ENCODE peak calls at places on chromosomes 16 and 17, in nine cellular contexts. Z is IMR-90, Y is hepatocyte, N is PC-9, I is neural progenitor cell, T is HCT116, A is PC-3, X is mammary epithelial cell, M is SK-N-SH. S is an unnamed sample.

GRCh38 chr17:10072556-10072955 is 125.8 kb downstream of the GAS7 start:
- DNase-seq in Z (no peak), Y (no peak), N (no peak), I (no peak), T (no peak), A (no peak), X (no peak), M (no peak), S (no peak)

GRCh38 chr17:5526821-5527598 is 40.6 kb downstream of the MIS12 start:
- DNase-seq in Z (peak; percentile 98), Y (peak; percentile 91), N (peak; percentile 55), I (peak; percentile 26), T (peak; percentile 75), A (peak; percentile 85), X (peak; percentile 89), M (peak; percentile 70), S (peak; percentile 32)

GRCh38 chr16:82629441-82630027 is 2.8 kb downstream of the CDH13 start:
- DNase-seq in Z (peak; percentile 34), Y (no peak), N (no peak), I (peak; percentile 38), T (no peak), A (peak; percentile 88), X (peak; percentile 83), M (no peak), S (no peak)

GRCh38 chr16:57481421-57481820 is 4.9 kb downstream of the DOK4 start:
- DNase-seq in Z (no peak), Y (no peak), N (no peak), I (no peak), T (no peak), A (no peak), X (no peak), M (no peak), S (no peak)

GRCh38 chr16:54446639-54447038 is 160.1 kb upstream of the IRX3 start:
- DNase-seq in Z (no peak), Y (no peak), N (peak; percentile 67), I (no peak), T (no peak), A (no peak), X (peak; percentile 77), M (no peak), S (no peak)

GRCh38 chr17:78802008-78802407 is 19.9 kb upstream of the CYTH1 start:
- DNase-seq in Z (no peak), Y (no peak), N (no peak), I (no peak), T (no peak), A (no peak), X (no peak), M (no peak), S (no peak)

GRCh38 chr17:17028059-17028877 is 14.0 kb upstream of the MPRIP start:
- DNase-seq in Z (peak; percentile 35), Y (peak; percentile 94), N (peak; percentile 99), I (peak; percentile 89), T (peak; percentile 94), A (peak; percentile 100), X (peak; percentile 99), M (peak; percentile 30), S (peak; percentile 41)

GRCh38 chr16:88917146-88917914 is 50.9 kb upstream of the PABPN1L start:
- DNase-seq in Z (no peak), Y (no peak), N (no peak), I (no peak), T (no peak), A (no peak), X (no peak), M (no peak), S (no peak)

GRCh38 chr16:57640612-57641011 is 12.2 kb downstream of the ADGRG1 start:
- DNase-seq in Z (no peak), Y (no peak), N (no peak), I (no peak), T (no peak), A (no peak), X (no peak), M (no peak), S (no peak)

GRCh38 chr17:16926591-16927451 is 45.1 kb downstream of the TNFRSF13B start:
- DNase-seq in Z (no peak), Y (no peak), N (no peak), I (no peak), T (no peak), A (peak; percentile 50), X (no peak), M (no peak), S (no peak)

GRCh38 chr17:38550661-38551060 is 55.1 kb downstream of the SRCIN1 start:
- DNase-seq in Z (peak; percentile 54), Y (no peak), N (no peak), I (no peak), T (no peak), A (peak; percentile 70), X (peak; percentile 94), M (no peak), S (no peak)

GRCh38 chr17:44581868-44582267 is 24.6 kb downstream of the FZD2 start:
- DNase-seq in Z (no peak), Y (no peak), N (no peak), I (peak; percentile 50), T (peak; percentile 19), A (peak; percentile 60), X (no peak), M (peak; percentile 68), S (no peak)

GRCh38 chr17:3827124-3827773 is 18.8 kb downstream of the NCBP3 start:
- DNase-seq in Z (peak; percentile 66), Y (peak; percentile 70), N (peak; percentile 44), I (peak; percentile 83), T (peak; percentile 58), A (peak; percentile 75), X (peak; percentile 51), M (peak; percentile 61), S (peak; percentile 54)

GRCh38 chr17:18850679-18851078 is 7.3 kb upstream of the PRPSAP2 start:
- DNase-seq in Z (no peak), Y (no peak), N (no peak), I (no peak), T (no peak), A (no peak), X (no peak), M (no peak), S (no peak)

GRCh38 chr16:10521681-10522274 is 58.6 kb downstream of the EMP2 start:
- DNase-seq in Z (peak; percentile 68), Y (peak; percentile 78), N (peak; percentile 70), I (peak; percentile 82), T (peak; percentile 42), A (peak; percentile 38), X (peak; percentile 45), M (peak; percentile 75), S (peak; percentile 58)

GRCh38 chr17:76500074-76500744 is 1.0 kb downstream of the RHBDF2 start:
- DNase-seq in Z (no peak), Y (no peak), N (no peak), I (peak; percentile 56), T (no peak), A (peak; percentile 55), X (peak; percentile 38), M (no peak), S (no peak)

GRCh38 chr17:76501827-76502307 is 644 bp upstream of the RHBDF2 start:
- DNase-seq in Z (no peak), Y (peak; percentile 11), N (no peak), I (no peak), T (no peak), A (no peak), X (no peak), M (no peak), S (no peak)

GRCh38 chr17:76498886-76499667 is 2.1 kb downstream of the RHBDF2 start:
- DNase-seq in Z (no peak), Y (no peak), N (no peak), I (no peak), T (no peak), A (peak; percentile 80), X (peak; percentile 40), M (no peak), S (no peak)

GRCh38 chr17:76501018-76501826 is at the start of gene RHBDF2:
- DNase-seq in Z (peak; percentile 53), Y (peak; percentile 94), N (peak; percentile 56), I (peak; percentile 94), T (peak; percentile 54), A (peak; percentile 91), X (peak; percentile 85), M (peak; percentile 97), S (peak; percentile 78)

DNA sequence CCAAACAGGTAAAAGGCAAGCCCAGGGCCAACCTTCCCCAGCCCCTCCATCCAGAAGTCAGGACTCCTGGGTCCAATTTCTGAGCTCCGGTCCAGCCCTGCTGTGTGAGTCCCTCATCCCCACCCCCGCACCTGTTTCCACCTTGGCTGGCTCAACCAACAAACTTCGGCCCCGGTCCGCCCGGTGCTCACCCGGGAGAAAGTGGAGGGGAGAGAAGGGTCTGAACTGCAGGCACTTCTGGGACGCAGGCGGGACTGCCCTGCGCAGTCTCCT is 542 bp downstream of the RHBDF2 start:
- DNase-seq in Z (no peak), Y (no peak), N (no peak), I (no peak), T (no peak), A (no peak), X (no peak), M (no peak), S (no peak)
- H2AFZ ChIP-seq in Z (peak overlapping the region; percentile 92), Y (no peak overlapping the region), N (peak overlapping the region; percentile 88), I (peak overlapping the region; percentile 88), T (no peak overlapping the region), A (peak overlapping the region; percentile 83), X (peak overlapping the region; percentile 82), M (peak overlapping the region; percentile 94), S (peak overlapping the region; percentile 90)

DNA sequence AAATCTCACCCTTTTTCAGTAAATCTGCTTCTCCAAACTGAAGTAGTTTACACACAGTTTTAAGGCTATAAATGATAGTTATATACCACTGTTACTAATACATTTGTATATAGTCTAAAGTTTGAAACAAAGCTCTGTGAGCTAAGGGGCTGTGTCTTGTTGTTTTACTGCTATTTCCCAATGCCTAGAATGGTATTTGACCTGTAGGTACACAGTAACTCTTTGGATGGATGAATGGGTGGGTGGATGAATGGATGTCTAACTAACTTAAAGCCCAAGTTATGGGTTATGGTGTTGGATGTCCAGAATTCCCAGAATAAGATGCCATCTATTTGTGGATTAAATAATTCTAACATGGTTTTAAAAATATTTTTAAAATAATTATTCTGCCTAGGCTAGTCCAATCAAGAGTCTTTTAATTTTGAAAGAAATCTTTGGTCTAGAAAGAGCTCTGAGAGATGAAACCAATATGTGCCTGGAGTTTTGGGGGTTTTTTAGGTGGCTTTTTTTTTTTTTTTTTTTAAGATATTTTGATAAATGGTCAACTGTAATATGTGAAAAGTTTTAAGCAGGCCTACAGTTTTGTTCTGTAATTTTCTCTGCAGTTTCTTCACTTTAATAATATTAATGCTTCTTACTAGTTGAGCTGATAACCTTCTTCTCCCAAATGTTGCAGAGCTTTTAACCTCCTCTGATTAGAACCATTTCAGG is 45.3 kb downstream of the OMG start:
- DNase-seq in Z (no peak), Y (no peak), N (no peak), I (no peak), T (no peak), A (no peak), X (no peak), M (no peak), S (no peak)
- H2AFZ ChIP-seq in Z (no peak overlapping the region), Y (no peak overlapping the region), N (no peak overlapping the region), I (no peak overlapping the region), T (no peak overlapping the region), A (no peak overlapping the region), X (no peak overlapping the region), M (no peak overlapping the region), S (no peak overlapping the region)

GRCh38 chr17:62713096-62713870 is 85.8 kb downstream of the MRC2 start:
- DNase-seq in Z (no peak), Y (no peak), N (no peak), I (peak; percentile 58), T (no peak), A (no peak), X (no peak), M (no peak), S (no peak)
- H2AFZ ChIP-seq in Z (no peak overlapping the region), Y (no peak overlapping the region), N (no peak overlapping the region), I (peak overlapping the region; percentile 69), T (no peak overlapping the region), A (no peak overlapping the region), X (no peak overlapping the region), M (no peak overlapping the region), S (peak overlapping the region; percentile 82)

GRCh38 chr16:69924777-69925191 is 26.4 kb upstream of the CLEC18A start:
- DNase-seq in Z (peak; percentile 81), Y (peak; percentile 51), N (no peak), I (no peak), T (no peak), A (no peak), X (peak; percentile 74), M (no peak), S (no peak)
- H2AFZ ChIP-seq in Z (peak overlapping the region; percentile 85), Y (no peak overlapping the region), N (no peak overlapping the region), I (no peak overlapping the region), T (no peak overlapping the region), A (no peak overlapping the region), X (peak overlapping the region; percentile 87), M (no peak overlapping the region), S (no peak overlapping the region)

S was measured in neuronal stem cell.